ENCODE peak calls at places on chromosomes 6 and 20, in eight cellular contexts. Q, N, F, E, I, P, J and C are unnamed samples.

GRCh38 chr20:39886650-39887190 is 802.3 kb downstream of the MAFB start:
- DNase-seq in Q (no peak), N (no peak), F (no peak), I (no peak), E (no peak), J (no peak), P (no peak), C (no peak)

GRCh38 chr6:134235937-134236751 is 81.8 kb downstream of the SGK1 start:
- DNase-seq in F (peak), N (peak), P (peak), I (no peak), J (peak), Q (no peak), E (peak), C (no peak)

GRCh38 chr20:17699931-17700351 is at the start of gene BANF2:
- DNase-seq in J (peak), Q (no peak), N (no peak), I (no peak), F (peak), P (no peak), E (no peak), C (peak)

GRCh38 chr6:150144294-150144868 is 1.5 kb downstream of the PPP1R14C start:
- DNase-seq in Q (no peak), P (no peak), N (peak), E (no peak), I (no peak), J (peak), F (peak), C (no peak)

GRCh38 chr20:48284837-48285236 is 499.6 kb upstream of the SULF2 start:
- DNase-seq in E (no peak), Q (no peak), N (no peak), I (no peak), J (peak), P (no peak), F (peak), C (no peak)

GRCh38 chr20:32155017-32155965 is 45.8 kb downstream of the TM9SF4 start:
- DNase-seq in N (peak), F (peak), E (peak), Q (peak), J (peak), P (no peak), I (peak), C (peak)

GRCh38 chr20:1396264-1396663 is 3.4 kb upstream of the FKBP1A start:
- DNase-seq in N (no peak), I (no peak), E (no peak), F (peak), P (no peak), Q (no peak), J (no peak), C (no peak)

GRCh38 chr20:56515657-56516381 is 8.7 kb upstream of the FAM209A start:
- DNase-seq in E (peak), J (no peak), N (peak), F (peak), I (no peak), Q (no peak), P (no peak), C (no peak)

GRCh38 chr20:22449115-22449973 is 135.0 kb downstream of the FOXA2 start:
- DNase-seq in F (no peak), N (no peak), Q (no peak), E (no peak), P (no peak), I (no peak), J (no peak), C (no peak)

GRCh38 chr6:161011509-161012480 is 20.2 kb downstream of the MAP3K4 start:
- DNase-seq in J (peak), I (no peak), F (no peak), E (peak), P (no peak), Q (no peak), N (no peak), C (no peak)

GRCh38 chr6:21582651-21583050 is 10.9 kb upstream of the SOX4 start:
- DNase-seq in E (peak), N (no peak), I (no peak), F (peak), J (peak), Q (no peak), P (no peak), C (no peak)

GRCh38 chr6:137811121-137811911 is 55.7 kb upstream of the TNFAIP3 start:
- DNase-seq in J (peak), P (peak), Q (peak), N (peak), I (peak), E (peak), F (peak), C (peak)

GRCh38 chr20:47818996-47819609 is 33.8 kb upstream of the SULF2 start:
- DNase-seq in Q (no peak), F (no peak), N (no peak), I (no peak), E (no peak), J (no peak), P (no peak), C (no peak)

GRCh38 chr6:13428528-13429405 is 58.6 kb downstream of the GFOD1 start:
- DNase-seq in E (no peak), N (no peak), Q (no peak), J (no peak), P (no peak), F (no peak), I (no peak), C (no peak)

GRCh38 chr6:159376443-159377182 is 207.4 kb downstream of the FNDC1 start:
- DNase-seq in N (peak), I (no peak), Q (no peak), E (peak), P (no peak), J (no peak), F (peak), C (no peak)

GRCh38 chr6:27502508-27503435 is 29.9 kb upstream of the ZNF184 start:
- DNase-seq in J (peak), F (peak), I (peak), P (peak), Q (peak), N (peak), E (peak), C (peak)

GRCh38 chr20:5020760-5021159 is 19.4 kb upstream of the SLC23A2 start:
- DNase-seq in P (no peak), F (no peak), N (no peak), J (peak), E (no peak), Q (no peak), I (no peak), C (no peak)

GRCh38 chr6:37680668-37681067 is 17.0 kb downstream of the MDGA1 start:
- DNase-seq in Q (no peak), E (no peak), P (no peak), F (no peak), N (peak), J (no peak), I (no peak), C (no peak)

GRCh38 chr20:50577175-50578018 is 67.2 kb downstream of the PTPN1 start:
- DNase-seq in P (no peak), Q (peak), F (no peak), I (no peak), J (no peak), N (no peak), E (no peak), C (no peak)

GRCh38 chr20:58888103-58888502 is 35.6 kb downstream of the GNAS start:
- DNase-seq in N (no peak), I (no peak), E (no peak), Q (no peak), J (no peak), F (no peak), P (no peak), C (no peak)

GRCh38 chr6:33595001-33595846 is 15.1 kb upstream of the BAK1 start:
- DNase-seq in Q (no peak), I (no peak), E (peak), J (no peak), P (no peak), F (peak), N (no peak), C (no peak)

GRCh38 chr6:10268661-10269060 is 146.2 kb downstream of the TFAP2A start:
- DNase-seq in I (no peak), N (no peak), J (no peak), E (no peak), Q (no peak), P (no peak), F (no peak), C (no peak)

GRCh38 chr20:48180637-48181036 is 395.4 kb upstream of the SULF2 start:
- DNase-seq in P (no peak), J (peak), N (no peak), Q (no peak), I (no peak), F (no peak), E (no peak), C (no peak)

GRCh38 chr20:57512432-57512831 is 12.5 kb downstream of the CTCFL start:
- DNase-seq in J (no peak), Q (no peak), N (no peak), P (no peak), E (no peak), F (no peak), I (no peak), C (no peak)

GRCh38 chr6:18330548-18331066 is 56.5 kb upstream of the RNF144B start:
- DNase-seq in Q (no peak), F (no peak), J (no peak), E (no peak), P (no peak), I (no peak), N (no peak), C (no peak)

GRCh38 chr20:44020406-44021148 is 105.9 kb downstream of the TOX2 start:
- DNase-seq in P (no peak), I (no peak), Q (peak), J (no peak), E (no peak), F (no peak), N (no peak), C (no peak)

GRCh38 chr20:52118233-52118632 is 73.3 kb downstream of the ZFP64 start:
- DNase-seq in F (no peak), Q (no peak), E (no peak), I (no peak), P (no peak), N (no peak), J (no peak), C (no peak)

GRCh38 chr6:13848553-13849150 is 34.3 kb upstream of the MCUR1 start:
- DNase-seq in J (no peak), Q (no peak), P (no peak), N (no peak), F (no peak), I (no peak), E (no peak), C (no peak)

GRCh38 chr6:109772961-109773431 is 81.9 kb downstream of the FIG4 start:
- DNase-seq in N (peak), E (peak), I (no peak), Q (no peak), J (no peak), F (no peak), P (no peak), C (no peak)

GRCh38 chr20:2114560-2114959 is 12.9 kb downstream of the STK35 start:
- DNase-seq in F (no peak), Q (no peak), J (no peak), E (no peak), I (no peak), N (no peak), P (no peak), C (no peak)

GRCh38 chr20:50772418-50773185 is 22.3 kb upstream of the BCAS4 start:
- DNase-seq in P (no peak), J (no peak), E (no peak), I (no peak), F (no peak), N (no peak), Q (peak), C (no peak)

GRCh38 chr20:61730631-61731362 is 334.9 kb downstream of the TAF4 start:
- DNase-seq in J (no peak), N (no peak), F (no peak), P (no peak), I (no peak), E (no peak), Q (no peak), C (no peak)

GRCh38 chr20:38137441-38138037 is 27.5 kb downstream of the TGM2 start:
- DNase-seq in P (no peak), F (no peak), N (no peak), J (no peak), Q (peak), I (no peak), E (no peak), C (no peak)

GRCh38 chr20:1273366-1273765 is 7.3 kb downstream of the SNPH start:
- DNase-seq in Q (no peak), I (no peak), P (no peak), F (no peak), E (no peak), J (no peak), N (no peak), C (no peak)

GRCh38 chr6:14638932-14639875 is 521.6 kb downstream of the CD83 start:
- DNase-seq in N (peak), F (peak), E (peak), J (peak), P (no peak), Q (no peak), I (peak), C (peak)

GRCh38 chr6:167945937-167946485 is 51.5 kb upstream of the KIF25 start:
- DNase-seq in E (no peak), F (no peak), J (no peak), P (no peak), I (no peak), N (no peak), Q (no peak), C (no peak)

GRCh38 chr6:45496085-45496433 is 118.3 kb upstream of the SUPT3H start:
- DNase-seq in P (no peak), F (no peak), Q (no peak), E (no peak), N (no peak), I (no peak), J (no peak), C (no peak)

GRCh38 chr20:46099491-46100287 is 9.9 kb upstream of the NCOA5 start:
- DNase-seq in N (no peak), F (no peak), E (no peak), Q (no peak), I (no peak), P (peak), J (no peak), C (no peak)

GRCh38 chr20:63009044-63009961 is 2.5 kb upstream of the BHLHE23 start:
- DNase-seq in N (peak), F (peak), Q (peak), J (peak), E (peak), I (no peak), P (peak), C (peak)

GRCh38 chr20:63007722-63008488 is 1.1 kb upstream of the BHLHE23 start:
- DNase-seq in Q (no peak), E (no peak), N (no peak), I (no peak), F (no peak), J (no peak), P (no peak), C (no peak)

GRCh38 chr20:63008541-63009043 is 1.8 kb upstream of the BHLHE23 start:
- DNase-seq in I (no peak), Q (no peak), J (no peak), P (no peak), F (no peak), N (no peak), E (no peak), C (no peak)

GRCh38 chr20:63011798-63012197 is 5.0 kb upstream of the BHLHE23 start:
- DNase-seq in I (no peak), J (no peak), N (no peak), E (no peak), F (no peak), Q (no peak), P (no peak), C (no peak)

DNA sequence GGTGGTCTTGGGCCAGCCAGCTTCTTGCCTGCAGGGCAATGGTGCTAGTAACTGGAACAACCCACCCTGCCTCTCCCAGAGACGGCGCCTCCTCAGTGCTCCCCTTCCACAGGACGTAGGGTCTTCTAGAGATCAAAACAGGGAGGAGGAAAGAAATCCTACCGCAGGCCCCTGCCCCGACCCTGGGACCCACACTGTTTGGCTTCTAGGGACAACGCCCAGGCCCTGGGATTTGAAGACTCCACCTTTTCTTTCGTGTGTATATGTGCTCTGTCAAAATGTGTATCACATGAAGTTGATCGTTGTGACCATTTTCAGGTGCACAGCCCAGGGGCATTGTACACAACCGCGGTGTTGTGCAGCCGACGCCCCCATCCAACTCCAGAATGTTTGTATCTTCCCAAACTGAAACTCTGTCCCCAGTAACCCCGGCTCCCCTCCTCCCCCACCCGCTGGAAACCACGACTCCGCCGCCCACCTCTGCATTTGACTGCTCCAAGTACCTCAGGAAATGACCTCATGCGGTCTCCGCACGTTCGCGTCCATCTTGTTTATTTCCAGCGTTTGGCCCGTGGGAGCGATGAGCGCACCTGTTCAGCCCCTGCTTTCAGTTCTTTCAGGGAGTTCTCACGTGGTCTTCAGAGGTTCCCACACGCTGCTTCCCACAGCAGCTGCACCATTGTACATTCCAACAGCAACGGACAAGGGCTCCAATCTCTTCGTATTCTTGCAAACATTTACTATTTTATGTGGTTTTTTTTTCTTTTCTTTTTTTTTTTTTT is 3.4 kb upstream of the BHLHE23 start:
- DNase-seq in I (no peak), Q (no peak), E (peak), J (no peak), N (no peak), F (peak), P (peak), C (no peak)
- H3K4me3 ChIP-seq in I (no peak), Q (no peak), E (no peak), J (no peak), N (no peak), F (no peak), P (peak), C (no peak)

DNA sequence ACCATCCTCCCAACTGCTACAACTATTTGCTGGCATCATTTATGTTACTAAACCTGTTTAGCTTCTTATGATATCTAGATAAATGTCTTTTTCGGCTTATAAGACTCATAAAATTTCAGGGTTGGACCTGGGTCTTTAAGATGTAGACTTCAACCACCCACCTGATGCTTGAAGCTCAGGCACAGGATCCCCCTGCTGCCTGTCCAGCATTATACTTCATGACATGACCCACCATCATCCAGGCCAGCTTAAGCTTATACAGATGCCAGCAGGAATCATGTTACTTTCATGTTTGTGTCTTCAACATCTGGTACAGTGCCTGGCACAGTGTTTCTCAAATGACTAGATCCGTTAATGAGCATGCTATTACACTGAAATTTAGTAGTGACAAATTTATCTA is 47.4 kb downstream of the SLC17A5 start:
- DNase-seq in J (no peak), Q (peak), P (no peak), F (no peak), E (peak), N (no peak), I (no peak), C (no peak)
- TF ChIP-seq CTCF in J (no peak), Q (no peak), P (no peak), F (no peak), E (no peak), N (no peak), I (no peak), C (no peak)

GRCh38 chr20:62831854-62832211 is 15.0 kb downstream of the COL9A3 start:
- DNase-seq in E (no peak), J (no peak), F (no peak), N (no peak), P (no peak), I (no peak), Q (no peak), C (no peak)

GRCh38 chr20:62832951-62833391 is 16.1 kb downstream of the COL9A3 start:
- DNase-seq in F (no peak), P (no peak), N (no peak), J (no peak), I (no peak), E (no peak), Q (no peak), C (no peak)

GRCh38 chr20:62830821-62831220 is 14.0 kb downstream of the COL9A3 start:
- DNase-seq in P (no peak), E (no peak), J (no peak), Q (no peak), I (no peak), N (no peak), F (no peak), C (no peak)

GRCh38 chr20:62831361-62831788 is 14.5 kb downstream of the COL9A3 start:
- DNase-seq in F (no peak), E (no peak), Q (no peak), N (no peak), P (no peak), J (no peak), I (no peak), C (peak)

GRCh38 chr20:62832212-62832922 is 15.5 kb downstream of the COL9A3 start:
- DNase-seq in J (no peak), P (peak), Q (peak), N (no peak), F (no peak), E (no peak), I (no peak), C (peak)
- H3K4me3 ChIP-seq in J (no peak), P (peak), Q (no peak), N (no peak), F (no peak), E (no peak), I (no peak), C (peak)

GRCh38 chr6:75566137-75566767 is 35.4 kb upstream of the SENP6 start:
- DNase-seq in J (no peak), N (no peak), Q (no peak), F (no peak), P (no peak), E (no peak), I (no peak), C (no peak)

GRCh38 chr6:75557068-75557467 is 44.6 kb upstream of the SENP6 start:
- DNase-seq in N (no peak), J (no peak), Q (no peak), P (peak), E (no peak), I (no peak), F (no peak), C (no peak)

GRCh38 chr6:75568100-75568499 is 33.6 kb upstream of the SENP6 start:
- DNase-seq in I (no peak), J (no peak), Q (no peak), E (no peak), P (no peak), F (no peak), N (no peak), C (no peak)

GRCh38 chr6:75568965-75569364 is 32.7 kb upstream of the SENP6 start:
- DNase-seq in N (no peak), E (no peak), F (no peak), P (no peak), I (no peak), J (no peak), Q (no peak), C (no peak)

DNA sequence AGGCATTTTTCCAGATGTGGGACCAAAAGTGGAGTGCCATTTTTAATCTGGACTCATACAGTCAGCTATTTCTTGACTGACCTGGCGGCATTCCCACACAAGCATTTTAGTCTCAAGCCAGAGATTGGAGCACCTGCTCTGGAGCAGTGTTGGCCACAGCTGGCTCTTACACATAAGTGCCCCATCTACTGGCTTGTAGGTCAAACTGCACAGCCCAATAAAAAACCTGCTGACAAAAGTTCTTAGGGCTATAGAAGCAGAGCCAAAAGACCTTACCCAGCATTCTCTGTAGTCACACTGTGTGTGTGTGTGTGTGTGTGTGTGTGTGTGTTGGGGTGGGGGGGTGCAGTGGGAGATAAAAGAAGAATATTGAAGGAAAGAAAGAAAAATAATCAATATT is 38.6 kb upstream of the SENP6 start:
- DNase-seq in E (peak), J (peak), F (peak), P (peak), Q (no peak), I (peak), N (peak), C (peak)
- TF ChIP-seq CTCF in E (peak), J (peak), F (peak), P (peak), Q (no peak), I (peak), N (peak), C (peak)